ENCODE peak calls at places on chromosomes 4 and X, in six cellular contexts. One of them, this sample, is unnamed.

GRCh38 chrX:10579753-10580060 is 40.7 kb downstream of the MID1 start:
- DNase-seq in H9: no peak
- DNase-seq in GM13977: no peak
- DNase-seq in body of pancreas: no peak
- DNase-seq in BE2C: no peak
- DNase-seq in NCI-H1417: no peak
- DNase-seq in this sample: no peak

GRCh38 chr4:40576651-40577480 is 52.8 kb downstream of the RBM47 start:
- DNase-seq in H9: no peak
- DNase-seq in GM13977: peak; percentile 59
- DNase-seq in body of pancreas: peak; percentile 91
- DNase-seq in BE2C: no peak
- DNase-seq in NCI-H1417: peak; percentile 41
- DNase-seq in this sample: no peak

GRCh38 chrX:38694394-38694793 is 106.9 kb upstream of the MID1IP1 start:
- DNase-seq in H9: no peak
- DNase-seq in GM13977: no peak
- DNase-seq in body of pancreas: no peak
- DNase-seq in BE2C: no peak
- DNase-seq in NCI-H1417: no peak
- DNase-seq in this sample: no peak

GRCh38 chrX:28920554-28920953 is 333.3 kb downstream of the IL1RAPL1 start:
- DNase-seq in H9: peak; percentile 29
- DNase-seq in GM13977: no peak
- DNase-seq in body of pancreas: no peak
- DNase-seq in BE2C: no peak
- DNase-seq in NCI-H1417: peak; percentile 82
- DNase-seq in this sample: peak; percentile 92

GRCh38 chr4:15149842-15150592 is 147.7 kb downstream of the CPEB2 start:
- DNase-seq in H9: peak; percentile 82
- DNase-seq in GM13977: peak; percentile 26
- DNase-seq in body of pancreas: peak; percentile 54
- DNase-seq in BE2C: peak; percentile 88
- DNase-seq in NCI-H1417: peak; percentile 78
- DNase-seq in this sample: peak; percentile 86

GRCh38 chr4:129821963-129822362 is 726.0 kb downstream of the C4orf33 start:
- DNase-seq in H9: no peak
- DNase-seq in GM13977: no peak
- DNase-seq in body of pancreas: no peak
- DNase-seq in BE2C: no peak
- DNase-seq in NCI-H1417: no peak
- DNase-seq in this sample: no peak

GRCh38 chr4:31682796-31683195 is 962.6 kb downstream of the PCDH7 start:
- DNase-seq in H9: no peak
- DNase-seq in GM13977: no peak
- DNase-seq in body of pancreas: no peak
- DNase-seq in BE2C: no peak
- DNase-seq in NCI-H1417: no peak
- DNase-seq in this sample: no peak

GRCh38 chrX:42770566-42770965 is 7.4 kb downstream of the PPP1R2C start:
- DNase-seq in H9: no peak
- DNase-seq in GM13977: no peak
- DNase-seq in body of pancreas: no peak
- DNase-seq in BE2C: no peak
- DNase-seq in NCI-H1417: no peak
- DNase-seq in this sample: no peak

GRCh38 chrX:46500054-46500453 is 45.2 kb downstream of the ZNF674 start:
- DNase-seq in H9: no peak
- DNase-seq in GM13977: no peak
- DNase-seq in body of pancreas: no peak
- DNase-seq in BE2C: no peak
- DNase-seq in NCI-H1417: no peak
- DNase-seq in this sample: no peak

GRCh38 chr4:23577398-23577797 is 312.4 kb downstream of the PPARGC1A start:
- DNase-seq in H9: no peak
- DNase-seq in GM13977: no peak
- DNase-seq in body of pancreas: no peak
- DNase-seq in BE2C: no peak
- DNase-seq in NCI-H1417: no peak
- DNase-seq in this sample: no peak

GRCh38 chr4:23163649-23164436 is 471.1 kb downstream of the GBA3 start:
- DNase-seq in H9: no peak
- DNase-seq in GM13977: no peak
- DNase-seq in body of pancreas: no peak
- DNase-seq in BE2C: no peak
- DNase-seq in NCI-H1417: no peak
- DNase-seq in this sample: no peak

GRCh38 chr4:108685036-108685686 is 34.8 kb downstream of the OSTC start:
- DNase-seq in H9: no peak
- DNase-seq in GM13977: no peak
- DNase-seq in body of pancreas: no peak
- DNase-seq in BE2C: no peak
- DNase-seq in NCI-H1417: no peak
- DNase-seq in this sample: no peak

GRCh38 chr4:61079427-61079826 is 120.7 kb upstream of the ADGRL3 start:
- DNase-seq in H9: no peak
- DNase-seq in GM13977: no peak
- DNase-seq in body of pancreas: no peak
- DNase-seq in BE2C: no peak
- DNase-seq in NCI-H1417: no peak
- DNase-seq in this sample: no peak

GRCh38 chr4:93747220-93747619 is 81.3 kb upstream of the ATOH1 start:
- DNase-seq in H9: no peak
- DNase-seq in GM13977: no peak
- DNase-seq in body of pancreas: no peak
- DNase-seq in BE2C: no peak
- DNase-seq in NCI-H1417: no peak
- DNase-seq in this sample: no peak

GRCh38 chrX:148537556-148538182 is 37.3 kb downstream of the AFF2 start:
- DNase-seq in H9: no peak
- DNase-seq in GM13977: no peak
- DNase-seq in body of pancreas: no peak
- DNase-seq in BE2C: no peak
- DNase-seq in NCI-H1417: no peak
- DNase-seq in this sample: no peak

GRCh38 chr4:167233523-167234387 is 539 bp downstream of the SPOCK3 start:
- DNase-seq in H9: peak; percentile 37
- DNase-seq in GM13977: peak; percentile 37
- DNase-seq in body of pancreas: no peak
- DNase-seq in BE2C: peak; percentile 61
- DNase-seq in NCI-H1417: peak; percentile 79
- DNase-seq in this sample: peak; percentile 37

GRCh38 chr4:21991537-21991936 is 43.0 kb upstream of the KCNIP4 start:
- DNase-seq in H9: no peak
- DNase-seq in GM13977: no peak
- DNase-seq in body of pancreas: no peak
- DNase-seq in BE2C: no peak
- DNase-seq in NCI-H1417: no peak
- DNase-seq in this sample: no peak